ENCODE peak calls at places on chromosomes 4 and X, in six cellular contexts. One of them, this sample, is unnamed.

GRCh38 chr4:153393397-153393796 is 48.9 kb downstream of the MND1 start:
- DNase-seq in left ventricle myocardium inferior: no peak
- DNase-seq in K562: no peak
- DNase-seq in AG04449: no peak
- DNase-seq in astrocyte of the spinal cord: peak
- DNase-seq in spleen: no peak
- DNase-seq in this sample: peak

GRCh38 chr4:111717916-111718315 is 427.3 kb upstream of the FAM241A start:
- DNase-seq in spleen: no peak
- DNase-seq in K562: no peak
- DNase-seq in astrocyte of the spinal cord: peak
- DNase-seq in left ventricle myocardium inferior: no peak
- DNase-seq in AG04449: no peak
- DNase-seq in this sample: peak

GRCh38 chr4:54784188-54784671 is 126.5 kb downstream of the KIT start:
- DNase-seq in left ventricle myocardium inferior: peak
- DNase-seq in astrocyte of the spinal cord: peak
- DNase-seq in spleen: peak
- DNase-seq in AG04449: peak
- DNase-seq in K562: peak
- DNase-seq in this sample: peak

GRCh38 chr4:87971866-87972265 is 3.6 kb upstream of the SPP1 start:
- DNase-seq in left ventricle myocardium inferior: no peak
- DNase-seq in astrocyte of the spinal cord: no peak
- DNase-seq in K562: no peak
- DNase-seq in AG04449: no peak
- DNase-seq in spleen: no peak
- DNase-seq in this sample: no peak

GRCh38 chr4:183905593-183906485 is 732 bp downstream of the STOX2 start:
- DNase-seq in left ventricle myocardium inferior: peak
- DNase-seq in K562: no peak
- DNase-seq in astrocyte of the spinal cord: peak
- DNase-seq in spleen: no peak
- DNase-seq in AG04449: no peak
- DNase-seq in this sample: no peak

GRCh38 chr4:108937066-108937465 is 174.2 kb upstream of the ETNPPL start:
- DNase-seq in astrocyte of the spinal cord: no peak
- DNase-seq in K562: no peak
- DNase-seq in AG04449: no peak
- DNase-seq in left ventricle myocardium inferior: no peak
- DNase-seq in spleen: no peak
- DNase-seq in this sample: no peak

GRCh38 chr4:140213736-140214135 is 59.8 kb upstream of the MAML3 start:
- DNase-seq in left ventricle myocardium inferior: no peak
- DNase-seq in spleen: no peak
- DNase-seq in AG04449: no peak
- DNase-seq in K562: no peak
- DNase-seq in astrocyte of the spinal cord: peak
- DNase-seq in this sample: peak

GRCh38 chr4:160202802-160203201 is 1099.9 kb downstream of the RAPGEF2 start:
- DNase-seq in astrocyte of the spinal cord: no peak
- DNase-seq in left ventricle myocardium inferior: no peak
- DNase-seq in AG04449: no peak
- DNase-seq in spleen: no peak
- DNase-seq in K562: no peak
- DNase-seq in this sample: peak

GRCh38 chr4:40629401-40630334 is at the start of gene RBM47:
- DNase-seq in spleen: peak
- DNase-seq in left ventricle myocardium inferior: peak
- DNase-seq in K562: no peak
- DNase-seq in astrocyte of the spinal cord: peak
- DNase-seq in AG04449: no peak
- DNase-seq in this sample: no peak

GRCh38 chr4:108116423-108117168 is 52.1 kb downstream of the LEF1 start:
- DNase-seq in AG04449: no peak
- DNase-seq in left ventricle myocardium inferior: no peak
- DNase-seq in spleen: no peak
- DNase-seq in K562: no peak
- DNase-seq in astrocyte of the spinal cord: no peak
- DNase-seq in this sample: no peak

GRCh38 chr4:122500852-122501501 is 44.5 kb upstream of the IL2 start:
- DNase-seq in AG04449: no peak
- DNase-seq in astrocyte of the spinal cord: peak
- DNase-seq in K562: no peak
- DNase-seq in spleen: no peak
- DNase-seq in left ventricle myocardium inferior: no peak
- DNase-seq in this sample: peak

GRCh38 chr4:78288327-78288726 is 231.2 kb downstream of the FRAS1 start:
- DNase-seq in astrocyte of the spinal cord: no peak
- DNase-seq in AG04449: peak
- DNase-seq in K562: no peak
- DNase-seq in spleen: no peak
- DNase-seq in left ventricle myocardium inferior: no peak
- DNase-seq in this sample: no peak

GRCh38 chr4:166724369-166724768 is 509.9 kb downstream of the SPOCK3 start:
- DNase-seq in left ventricle myocardium inferior: no peak
- DNase-seq in spleen: no peak
- DNase-seq in astrocyte of the spinal cord: no peak
- DNase-seq in AG04449: no peak
- DNase-seq in K562: no peak
- DNase-seq in this sample: no peak

DNA sequence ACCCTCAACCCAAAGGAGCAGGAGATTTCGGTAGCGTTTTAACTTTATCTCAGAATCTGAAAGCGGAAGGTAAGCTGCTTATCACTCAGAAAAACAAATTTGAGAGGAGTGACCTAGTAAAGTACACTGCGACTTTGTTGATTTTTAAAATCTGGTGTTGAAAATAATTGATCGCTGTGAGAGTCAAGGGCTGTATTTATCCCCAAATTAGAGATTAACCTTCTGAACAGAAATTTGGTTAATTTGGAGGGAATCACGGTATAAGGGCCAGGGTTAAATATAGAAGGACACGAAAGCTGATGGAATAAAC is 212 bp downstream of the CLCN4 start:
- DNase-seq in left ventricle myocardium inferior: no peak
- DNase-seq in AG04449: no peak
- DNase-seq in astrocyte of the spinal cord: peak
- DNase-seq in K562: no peak
- DNase-seq in spleen: no peak
- DNase-seq in this sample: no peak
- H3K4me3 ChIP-seq in left ventricle myocardium inferior: peak
- H3K4me3 ChIP-seq in AG04449: no peak
- H3K4me3 ChIP-seq in astrocyte of the spinal cord: peak
- H3K4me3 ChIP-seq in K562: no peak
- H3K4me3 ChIP-seq in spleen: no peak
- H3K4me3 ChIP-seq in this sample: peak

GRCh38 chr4:95155759-95156451 is 392.9 kb downstream of the UNC5C start:
- DNase-seq in K562: peak
- DNase-seq in spleen: no peak
- DNase-seq in AG04449: peak
- DNase-seq in astrocyte of the spinal cord: peak
- DNase-seq in left ventricle myocardium inferior: no peak
- DNase-seq in this sample: peak
- H3K4me3 ChIP-seq in K562: no peak
- H3K4me3 ChIP-seq in spleen: no peak
- H3K4me3 ChIP-seq in AG04449: no peak
- H3K4me3 ChIP-seq in astrocyte of the spinal cord: no peak
- H3K4me3 ChIP-seq in left ventricle myocardium inferior: no peak
- H3K4me3 ChIP-seq in this sample: no peak

GRCh38 chr4:2363951-2364653 is 54.3 kb downstream of the ZFYVE28 start:
- DNase-seq in AG04449: no peak
- DNase-seq in left ventricle myocardium inferior: no peak
- DNase-seq in spleen: no peak
- DNase-seq in K562: no peak
- DNase-seq in astrocyte of the spinal cord: no peak
- DNase-seq in this sample: no peak

GRCh38 chr4:2365913-2366210 is 52.6 kb downstream of the ZFYVE28 start:
- DNase-seq in spleen: no peak
- DNase-seq in K562: no peak
- DNase-seq in astrocyte of the spinal cord: no peak
- DNase-seq in AG04449: no peak
- DNase-seq in left ventricle myocardium inferior: no peak
- DNase-seq in this sample: no peak

GRCh38 chr4:2365054-2365912 is 53.2 kb downstream of the ZFYVE28 start:
- DNase-seq in left ventricle myocardium inferior: no peak
- DNase-seq in K562: peak
- DNase-seq in AG04449: no peak
- DNase-seq in spleen: no peak
- DNase-seq in astrocyte of the spinal cord: no peak
- DNase-seq in this sample: no peak

GRCh38 chr4:2363056-2363719 is 55.3 kb downstream of the ZFYVE28 start:
- DNase-seq in left ventricle myocardium inferior: no peak
- DNase-seq in spleen: no peak
- DNase-seq in K562: no peak
- DNase-seq in AG04449: no peak
- DNase-seq in astrocyte of the spinal cord: no peak
- DNase-seq in this sample: no peak

DNA sequence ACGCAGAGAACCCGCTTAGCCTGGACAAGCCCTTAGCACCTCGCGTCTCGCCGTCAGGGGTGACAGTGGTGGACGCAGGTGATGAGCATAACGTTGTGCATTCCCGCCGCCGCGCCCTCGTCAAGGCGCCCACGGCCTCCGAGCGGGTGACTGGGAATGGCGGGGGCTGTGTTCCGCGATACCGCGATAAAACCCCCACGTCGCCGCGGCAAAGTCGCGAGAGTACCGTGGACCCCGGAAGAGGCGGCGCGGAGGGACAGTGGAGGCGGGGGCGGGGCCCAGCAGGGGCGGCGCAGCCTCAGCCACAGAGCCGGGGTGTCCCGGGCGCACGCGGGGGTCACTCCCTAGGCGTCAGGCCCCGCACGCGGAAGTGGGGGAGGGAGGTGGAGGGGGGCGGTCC is 53.8 kb downstream of the ZFYVE28 start:
- DNase-seq in K562: peak
- DNase-seq in left ventricle myocardium inferior: peak
- DNase-seq in AG04449: no peak
- DNase-seq in spleen: peak
- DNase-seq in astrocyte of the spinal cord: peak
- DNase-seq in this sample: no peak
- H3K4me3 ChIP-seq in K562: peak
- H3K4me3 ChIP-seq in left ventricle myocardium inferior: peak
- H3K4me3 ChIP-seq in AG04449: peak
- H3K4me3 ChIP-seq in spleen: peak
- H3K4me3 ChIP-seq in astrocyte of the spinal cord: peak
- H3K4me3 ChIP-seq in this sample: peak

GRCh38 chrX:49199906-49200771 is at the start of gene SYP:
- DNase-seq in astrocyte of the spinal cord: peak
- DNase-seq in spleen: peak
- DNase-seq in AG04449: no peak
- DNase-seq in K562: peak
- DNase-seq in left ventricle myocardium inferior: peak
- DNase-seq in this sample: peak
- H3K4me3 ChIP-seq in astrocyte of the spinal cord: peak
- H3K4me3 ChIP-seq in spleen: no peak
- H3K4me3 ChIP-seq in AG04449: peak
- H3K4me3 ChIP-seq in K562: peak
- H3K4me3 ChIP-seq in left ventricle myocardium inferior: peak
- H3K4me3 ChIP-seq in this sample: peak

GRCh38 chrX:68827848-68828562 is 816 bp upstream of the EFNB1 start:
- DNase-seq in spleen: peak
- DNase-seq in astrocyte of the spinal cord: peak
- DNase-seq in AG04449: no peak
- DNase-seq in K562: peak
- DNase-seq in left ventricle myocardium inferior: peak
- DNase-seq in this sample: no peak
- H3K4me3 ChIP-seq in spleen: peak
- H3K4me3 ChIP-seq in astrocyte of the spinal cord: no peak
- H3K4me3 ChIP-seq in AG04449: peak
- H3K4me3 ChIP-seq in K562: peak
- H3K4me3 ChIP-seq in left ventricle myocardium inferior: peak
- H3K4me3 ChIP-seq in this sample: peak

DNA sequence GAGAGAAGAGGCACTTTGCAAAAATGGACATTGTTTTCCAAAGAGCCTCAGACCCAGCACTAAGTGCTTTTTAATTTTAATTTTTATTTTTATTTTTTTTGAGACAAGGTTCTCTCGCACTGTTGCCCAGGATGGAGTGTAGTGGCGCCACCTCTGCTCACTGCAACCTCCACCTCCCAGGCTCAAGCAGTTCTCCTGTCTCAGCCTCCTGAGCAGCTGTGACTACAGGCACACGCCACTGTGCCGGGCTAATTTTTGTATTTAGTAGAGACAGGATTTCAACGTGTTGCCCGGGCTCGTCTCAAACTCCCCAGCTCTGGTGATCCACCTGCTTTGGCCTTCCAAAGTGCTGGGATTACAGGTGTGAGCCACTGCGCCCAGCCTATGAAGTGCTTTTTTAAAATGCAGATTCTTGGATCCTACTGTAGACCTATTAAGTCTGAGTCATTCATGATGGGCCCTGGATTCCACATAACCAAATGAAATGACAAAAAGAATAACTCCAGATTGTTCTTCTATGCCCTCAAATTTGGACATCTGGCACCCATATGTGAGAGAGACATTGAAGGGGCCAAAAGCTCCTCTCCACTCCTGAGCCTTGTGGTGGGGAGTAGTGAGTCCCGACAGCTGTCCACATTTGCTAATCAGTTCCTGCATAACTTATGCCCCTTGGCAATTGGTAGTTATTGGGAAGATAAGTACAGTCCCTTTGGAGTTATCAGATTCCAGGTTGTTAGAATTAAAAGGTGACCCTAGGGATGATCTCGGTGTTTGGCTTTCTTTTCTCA is 3.6 kb downstream of the NOCT start:
- DNase-seq in spleen: no peak
- DNase-seq in left ventricle myocardium inferior: no peak
- DNase-seq in AG04449: no peak
- DNase-seq in K562: no peak
- DNase-seq in astrocyte of the spinal cord: peak
- DNase-seq in this sample: no peak
- H3K4me3 ChIP-seq in spleen: no peak
- H3K4me3 ChIP-seq in left ventricle myocardium inferior: no peak
- H3K4me3 ChIP-seq in AG04449: peak
- H3K4me3 ChIP-seq in K562: no peak
- H3K4me3 ChIP-seq in astrocyte of the spinal cord: no peak
- H3K4me3 ChIP-seq in this sample: no peak

DNA sequence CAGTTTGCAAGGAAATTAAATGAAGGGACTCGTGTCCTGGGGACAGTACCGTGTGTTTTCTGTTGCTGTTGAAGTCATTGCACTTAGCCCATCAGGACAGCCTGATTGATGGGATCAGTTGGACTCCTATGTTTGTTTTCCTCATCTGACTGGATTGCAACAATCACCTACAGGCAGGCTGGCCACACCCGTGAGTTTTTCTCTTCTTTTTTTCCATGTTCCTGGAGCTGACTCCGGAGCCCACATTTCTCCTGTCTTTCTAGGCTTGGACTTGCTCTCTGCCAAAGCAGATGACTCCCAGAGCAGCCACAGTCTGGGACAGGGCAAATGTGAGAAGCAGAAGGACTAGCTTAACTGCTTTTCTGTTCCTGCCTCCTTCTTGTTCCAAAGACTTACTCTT is 38.1 kb downstream of the RTL9 start:
- DNase-seq in K562: no peak
- DNase-seq in spleen: no peak
- DNase-seq in left ventricle myocardium inferior: no peak
- DNase-seq in astrocyte of the spinal cord: no peak
- DNase-seq in AG04449: no peak
- DNase-seq in this sample: no peak
- H3K4me3 ChIP-seq in K562: no peak
- H3K4me3 ChIP-seq in spleen: no peak
- H3K4me3 ChIP-seq in left ventricle myocardium inferior: no peak
- H3K4me3 ChIP-seq in astrocyte of the spinal cord: no peak
- H3K4me3 ChIP-seq in AG04449: no peak
- H3K4me3 ChIP-seq in this sample: no peak

GRCh38 chrX:19602866-19603620 is 87.7 kb upstream of the MAP3K15 start:
- DNase-seq in AG04449: peak
- DNase-seq in astrocyte of the spinal cord: peak
- DNase-seq in spleen: no peak
- DNase-seq in left ventricle myocardium inferior: no peak
- DNase-seq in K562: peak
- DNase-seq in this sample: no peak
- H3K4me3 ChIP-seq in AG04449: no peak
- H3K4me3 ChIP-seq in astrocyte of the spinal cord: no peak
- H3K4me3 ChIP-seq in spleen: no peak
- H3K4me3 ChIP-seq in left ventricle myocardium inferior: no peak
- H3K4me3 ChIP-seq in K562: no peak
- H3K4me3 ChIP-seq in this sample: no peak

This sample was measured in skeletal muscle cell.